ENCODE peak calls at places on chromosomes 4 and X, in nine cellular contexts. K is activated CD4-positive, alpha-beta T cell treated with anti-CD3 and anti-CD28 coated beads, Interleukin-2, amount 10 ng/mL, durations not matched to agents 7 days and 5 days; I is T follicular helper cell; X is DMS 273 treated with DMSO at 0.1 percent for 48 hours; N is myocyte; M is endodermal cell; H is brain microvascular endothelial cell; Q is G401; J is iris pigment epithelial cell. Z is an unnamed sample.

GRCh38 chr4:37890501-37891220 is at the start of gene TBC1D1:
- DNase-seq in Q (peak; percentile 75), M (peak; percentile 74), X (no peak), H (no peak), K (peak; percentile 52), J (no peak), I (peak; percentile 17), N (peak; percentile 82), Z (peak; percentile 58)

GRCh38 chr4:150302553-150302952 is 224.3 kb downstream of the DCLK2 start:
- DNase-seq in N (peak; percentile 48), M (no peak), J (peak; percentile 98), K (no peak), Q (no peak), I (no peak), X (no peak), H (peak; percentile 96), Z (peak; percentile 21)

GRCh38 chr4:53782468-53782865 is 191.2 kb upstream of the LNX1 start:
- DNase-seq in I (no peak), X (no peak), Q (no peak), K (no peak), H (no peak), M (no peak), J (peak; percentile 70), N (no peak), Z (no peak)

GRCh38 chr4:82692101-82692780 is 106.4 kb downstream of the SCD5 start:
- DNase-seq in K (no peak), I (no peak), H (no peak), J (no peak), X (no peak), Q (no peak), M (no peak), N (no peak), Z (no peak)

GRCh38 chr4:143713556-143714289 is 13.2 kb upstream of the FREM3 start:
- DNase-seq in H (no peak), X (no peak), J (no peak), N (no peak), Q (no peak), M (peak; percentile 49), I (no peak), K (no peak), Z (no peak)

GRCh38 chrX:24200133-24200532 is 50.6 kb downstream of the ZFX start:
- DNase-seq in X (no peak), H (no peak), J (no peak), N (no peak), Q (no peak), K (no peak), I (no peak), M (no peak), Z (no peak)

GRCh38 chr4:151530230-151530629 is 121.3 kb downstream of the FHIP1A start:
- DNase-seq in N (no peak), H (no peak), K (no peak), I (no peak), M (no peak), J (no peak), Q (no peak), X (no peak), Z (no peak)

GRCh38 chr4:141860974-141861373 is 224.6 kb downstream of the IL15 start:
- DNase-seq in H (no peak), J (no peak), K (no peak), M (no peak), N (no peak), I (no peak), X (no peak), Q (no peak), Z (no peak)

GRCh38 chrX:1521459-1521956 is 15.5 kb downstream of the P2RY8 start:
- DNase-seq in Q (no peak), H (no peak), J (no peak), M (peak; percentile 75), N (no peak), I (peak; percentile 29), K (peak; percentile 85), X (no peak), Z (peak; percentile 85)

GRCh38 chr4:148444296-148445070 is 2.3 kb upstream of the NR3C2 start:
- DNase-seq in Q (peak; percentile 54), I (peak; percentile 44), K (peak; percentile 30), J (peak; percentile 5), H (no peak), M (peak; percentile 81), X (no peak), N (peak; percentile 26), Z (peak; percentile 34)

GRCh38 chr4:24488399-24489164 is 95.8 kb downstream of the DHX15 start:
- DNase-seq in I (peak; percentile 30), J (peak; percentile 55), H (peak; percentile 62), K (peak; percentile 68), X (no peak), M (peak; percentile 95), N (peak; percentile 66), Q (peak; percentile 44), Z (peak; percentile 71)

GRCh38 chr4:60463846-60464502 is 736.2 kb upstream of the ADGRL3 start:
- DNase-seq in I (no peak), K (no peak), X (no peak), J (peak; percentile 4), H (peak; percentile 4), Q (no peak), M (peak; percentile 58), N (no peak), Z (no peak)